ENCODE peak calls at places on chromosomes 7 and 10, in ten cellular contexts. D is IMR-90, S is ovary, Y is vagina, B is HepG2, H is right lobe of liver, C is HCT116, P is sigmoid colon, A is prostate gland, I is transverse colon. W is an unnamed sample.

GRCh38 chr10:72126184-72126871 is 38.0 kb upstream of the SPOCK2 start:
- DNase-seq in A (no peak), S (no peak), Y (no peak), C (peak; percentile 40), P (no peak), D (peak; percentile 75), I (no peak), H (no peak), B (peak; percentile 29), W (no peak)

GRCh38 chr10:97004591-97004990 is 172.5 kb downstream of the LCOR start:
- DNase-seq in H (no peak), I (no peak), B (no peak), A (no peak), Y (no peak), P (no peak), D (no peak), C (no peak), S (no peak), W (no peak)

GRCh38 chr10:110239892-110240291 is 32.5 kb downstream of the MXI1 start:
- DNase-seq in I (no peak), P (no peak), D (no peak), S (no peak), H (no peak), Y (no peak), C (no peak), A (no peak), B (no peak), W (no peak)

GRCh38 chr10:97407211-97407951 is 6.2 kb upstream of the RRP12 start:
- DNase-seq in P (peak; percentile 76), I (peak; percentile 62), B (peak; percentile 89), D (peak; percentile 78), A (peak; percentile 61), C (peak; percentile 77), H (peak; percentile 62), S (no peak), Y (no peak), W (peak; percentile 39)

GRCh38 chr10:80405636-80406035 is 2.7 kb upstream of the PRXL2A start:
- DNase-seq in P (no peak), C (no peak), A (no peak), S (no peak), H (no peak), Y (no peak), D (peak; percentile 16), B (no peak), I (no peak), W (no peak)

GRCh38 chr10:116625845-116626244 is 5.1 kb downstream of the PNLIPRP2 start:
- DNase-seq in C (no peak), I (no peak), A (no peak), H (no peak), S (no peak), D (no peak), B (no peak), P (no peak), Y (no peak), W (no peak)

GRCh38 chr10:93999401-93999851 is 5.7 kb downstream of the PLCE1 start:
- DNase-seq in A (peak; percentile 41), B (no peak), C (no peak), P (peak; percentile 82), I (peak; percentile 69), S (peak; percentile 76), Y (no peak), D (peak; percentile 63), H (no peak), W (peak; percentile 75)

GRCh38 chr7:3367271-3367670 is 66.2 kb downstream of the SDK1 start:
- DNase-seq in S (no peak), C (no peak), A (no peak), H (no peak), I (no peak), P (no peak), D (no peak), B (no peak), Y (no peak), W (no peak)

GRCh38 chr10:26357203-26357602 is 80.9 kb upstream of the APBB1IP start:
- DNase-seq in Y (no peak), B (no peak), I (no peak), P (no peak), H (no peak), D (no peak), S (no peak), A (no peak), C (no peak), W (no peak)

GRCh38 chr10:93379366-93380042 is 102.6 kb downstream of the MYOF start:
- DNase-seq in H (no peak), D (peak; percentile 86), C (no peak), B (no peak), P (no peak), Y (no peak), I (no peak), A (no peak), S (no peak), W (no peak)

DNA sequence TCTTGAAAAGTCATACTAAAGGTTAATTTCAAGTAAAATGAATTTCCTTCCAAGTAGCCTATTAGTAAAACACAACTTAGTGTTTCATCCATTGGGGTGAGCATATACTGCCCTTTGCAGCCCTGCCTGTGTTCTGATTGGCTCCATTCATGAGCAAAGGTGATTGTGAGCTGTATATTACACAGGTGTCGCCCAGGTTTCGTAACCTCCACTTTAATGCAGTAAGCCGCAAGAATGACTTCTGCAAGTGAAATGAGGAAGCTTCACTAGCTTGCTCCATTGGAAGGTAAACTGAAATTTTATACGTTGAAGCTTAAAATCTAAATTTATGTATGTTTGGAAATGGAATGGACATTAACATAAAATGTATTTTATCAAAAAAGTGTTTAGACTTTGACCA is 24.4 kb downstream of the MTURN start:
- DNase-seq in A (no peak), S (no peak), Y (no peak), P (no peak), B (no peak), D (no peak), C (no peak), I (peak; percentile 48), H (no peak), W (no peak)
- H3K4me3 ChIP-seq in A (no peak overlapping the region), S (no peak overlapping the region), Y (no peak overlapping the region), P (no peak overlapping the region), B (no peak overlapping the region), D (no peak overlapping the region), C (no peak overlapping the region), I (no peak overlapping the region), H (no peak overlapping the region), W (no peak overlapping the region)

GRCh38 chr7:128939075-128939860 is 1.5 kb downstream of the IRF5 start:
- DNase-seq in I (no peak), Y (peak; percentile 69), B (no peak), D (no peak), P (no peak), H (peak; percentile 56), A (no peak), S (no peak), C (no peak), W (no peak)

GRCh38 chr7:128941946-128942526 is 4.3 kb downstream of the IRF5 start:
- DNase-seq in A (no peak), Y (peak; percentile 80), H (no peak), S (no peak), I (no peak), P (no peak), C (no peak), D (no peak), B (no peak), W (no peak)

GRCh38 chr7:128939861-128940410 is 2.2 kb downstream of the IRF5 start:
- DNase-seq in C (no peak), D (no peak), A (no peak), H (peak; percentile 55), P (no peak), S (no peak), I (peak; percentile 30), B (no peak), Y (no peak), W (no peak)

GRCh38 chr7:128941323-128941890 is 3.7 kb downstream of the IRF5 start:
- DNase-seq in I (no peak), H (no peak), S (no peak), C (no peak), A (no peak), Y (no peak), D (no peak), B (no peak), P (no peak), W (no peak)

GRCh38 chr7:128940494-128941322 is 3.0 kb downstream of the IRF5 start:
- DNase-seq in Y (peak; percentile 77), D (no peak), S (no peak), A (no peak), C (no peak), B (no peak), H (peak; percentile 83), P (peak; percentile 69), I (peak; percentile 82), W (no peak)
- TF ChIP-seq POLR2A in Y (no peak), D (no peak), S (no peak), A (no peak), C (no peak), B (no peak), H (no peak), P (no peak), I (no peak), W (no peak)

GRCh38 chr7:9488555-9488954 is 1055.1 kb downstream of the NXPH1 start:
- DNase-seq in B (no peak), A (no peak), Y (no peak), P (no peak), D (peak; percentile 19), I (no peak), S (no peak), C (no peak), H (no peak), W (no peak)
- H3K27ac ChIP-seq in B (no peak overlapping the region), A (no peak overlapping the region), Y (no peak overlapping the region), P (no peak overlapping the region), D (no peak overlapping the region), I (no peak overlapping the region), S (no peak overlapping the region), C (no peak overlapping the region), H (no peak overlapping the region), W (no peak overlapping the region)

GRCh38 chr10:60270426-60270825 is 119.2 kb downstream of the ANK3 start:
- DNase-seq in Y (no peak), A (no peak), H (no peak), C (no peak), S (no peak), P (no peak), I (no peak), B (no peak), D (peak; percentile 40), W (no peak)

GRCh38 chr10:60271319-60272040 is 118.2 kb downstream of the ANK3 start:
- DNase-seq in S (no peak), Y (no peak), B (no peak), H (no peak), I (no peak), D (no peak), P (no peak), A (no peak), C (no peak), W (no peak)

GRCh38 chr10:60262647-60263126 is 127.0 kb downstream of the ANK3 start:
- DNase-seq in D (no peak), P (no peak), S (no peak), A (no peak), Y (no peak), H (no peak), I (no peak), B (no peak), C (no peak), W (no peak)

GRCh38 chr10:60267802-60268201 is 121.9 kb downstream of the ANK3 start:
- DNase-seq in B (no peak), P (no peak), A (no peak), S (no peak), D (no peak), C (no peak), I (no peak), H (no peak), Y (no peak), W (no peak)

DNA sequence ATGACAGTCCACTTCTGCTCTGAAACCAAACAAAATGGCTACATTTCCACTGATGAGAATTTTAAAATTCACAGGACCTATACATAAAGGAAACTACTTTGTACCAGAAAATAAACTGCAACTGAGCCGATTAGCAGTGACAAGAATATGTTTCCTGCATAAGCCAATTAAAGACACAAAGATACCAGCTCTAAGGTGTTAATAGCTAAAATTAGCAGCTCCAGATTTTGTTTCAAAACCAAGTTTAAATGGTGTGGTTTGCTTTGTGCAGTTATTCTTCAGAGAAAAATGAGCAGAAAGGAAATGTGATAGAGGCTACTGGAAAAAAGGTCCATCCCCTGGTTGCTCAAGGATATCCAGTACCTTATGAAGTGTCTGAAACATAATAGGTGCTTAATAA is 123.2 kb downstream of the ANK3 start:
- DNase-seq in I (no peak), A (no peak), H (no peak), B (no peak), C (no peak), D (no peak), Y (no peak), S (no peak), P (no peak), W (no peak)
- H3K4me3 ChIP-seq in I (no peak overlapping the region), A (no peak overlapping the region), H (no peak overlapping the region), B (no peak overlapping the region), C (no peak overlapping the region), D (no peak overlapping the region), Y (no peak overlapping the region), S (no peak overlapping the region), P (no peak overlapping the region), W (no peak overlapping the region)